ENCODE peak calls at places on chromosomes 1 and 21, in five cellular contexts. A, U, I, F and Q are unnamed samples.

GRCh38 chr1:192973988-192974387 is 85.2 kb downstream of the UCHL5 start:
- DNase-seq in A (no peak), U (no peak), F (no peak), I (no peak), Q (no peak)

GRCh38 chr1:76203132-76203531 is 128.6 kb downstream of the ST6GALNAC3 start:
- DNase-seq in F (no peak), U (no peak), A (no peak), I (no peak), Q (no peak)

GRCh38 chr1:54280652-54281051 is 80.7 kb downstream of the MRPL37 start:
- DNase-seq in I (no peak), U (no peak), A (no peak), F (no peak), Q (no peak)

GRCh38 chr1:23188434-23188884 is 19.8 kb upstream of the LUZP1 start:
- DNase-seq in I (no peak), U (no peak), F (peak; percentile 82), A (no peak), Q (no peak)

GRCh38 chr21:38639782-38640750 is 141.8 kb upstream of the ERG start:
- DNase-seq in F (no peak), A (no peak), U (no peak), I (no peak), Q (no peak)

GRCh38 chr1:41856361-41857285 is 62.1 kb downstream of the HIVEP3 start:
- DNase-seq in I (no peak), F (no peak), U (peak; percentile 20), A (no peak), Q (no peak)

GRCh38 chr1:57910782-57911181 is 486.9 kb upstream of the DAB1 start:
- DNase-seq in I (no peak), F (no peak), A (no peak), U (no peak), Q (no peak)

GRCh38 chr1:230205719-230206198 is 138.7 kb downstream of the GALNT2 start:
- DNase-seq in I (no peak), F (no peak), A (no peak), U (no peak), Q (no peak)

GRCh38 chr1:182281541-182281940 is 110.0 kb downstream of the GLUL start:
- DNase-seq in A (no peak), I (no peak), F (no peak), U (no peak), Q (no peak)

GRCh38 chr1:3031401-3032221 is 10.3 kb downstream of the ACTRT2 start:
- DNase-seq in F (no peak), U (no peak), A (no peak), I (no peak), Q (no peak)

GRCh38 chr1:31444725-31445448 is 31.9 kb downstream of the SERINC2 start:
- DNase-seq in A (no peak), F (peak; percentile 97), U (no peak), I (no peak), Q (no peak)

GRCh38 chr1:46547481-46548383 is 3.7 kb downstream of the KNCN start:
- DNase-seq in U (no peak), I (peak; percentile 23), F (peak; percentile 52), A (no peak), Q (peak; percentile 22)

GRCh38 chr1:20463502-20463901 is 22.5 kb downstream of the CAMK2N1 start:
- DNase-seq in F (no peak), A (no peak), U (no peak), I (no peak), Q (no peak)

GRCh38 chr1:95953668-95954067 is 719.7 kb downstream of the RWDD3 start:
- DNase-seq in I (no peak), F (no peak), U (no peak), A (no peak), Q (no peak)

GRCh38 chr1:29876441-29876840 is 640.1 kb downstream of the PTPRU start:
- DNase-seq in U (no peak), F (no peak), I (no peak), A (no peak), Q (no peak)

GRCh38 chr1:118978914-118979701 is 9.0 kb downstream of the TBX15 start:
- DNase-seq in I (no peak), F (no peak), U (no peak), A (no peak), Q (no peak)

GRCh38 chr1:116152577-116152943 is 41.4 kb downstream of the MAB21L3 start:
- DNase-seq in A (no peak), F (no peak), U (no peak), I (no peak), Q (no peak)

GRCh38 chr1:171180671-171181070 is 4.4 kb upstream of the FMO2 start:
- DNase-seq in F (no peak), U (no peak), A (no peak), I (no peak), Q (no peak)

GRCh38 chr1:20440785-20441200 is 45.2 kb downstream of the CAMK2N1 start:
- DNase-seq in A (peak; percentile 57), F (peak; percentile 58), U (no peak), I (peak; percentile 37), Q (peak; percentile 16)

GRCh38 chr1:193705473-193706074 is 519.2 kb upstream of the B3GALT2 start:
- DNase-seq in U (no peak), A (no peak), F (no peak), I (no peak), Q (no peak)

GRCh38 chr1:234862944-234863515 is 253.1 kb upstream of the IRF2BP2 start:
- DNase-seq in I (no peak), F (peak; percentile 65), A (peak; percentile 72), U (peak; percentile 46), Q (no peak)

GRCh38 chr1:234864116-234864515 is 254.1 kb upstream of the IRF2BP2 start:
- DNase-seq in I (no peak), F (no peak), U (no peak), A (no peak), Q (no peak)

GRCh38 chr1:234865171-234866006 is 255.4 kb upstream of the IRF2BP2 start:
- DNase-seq in I (no peak), F (no peak), U (no peak), A (no peak), Q (no peak)

GRCh38 chr1:234862360-234862943 is 252.5 kb upstream of the IRF2BP2 start:
- DNase-seq in U (no peak), I (no peak), F (peak; percentile 70), A (no peak), Q (no peak)

GRCh38 chr1:234863596-234863995 is 253.6 kb upstream of the IRF2BP2 start:
- DNase-seq in F (no peak), I (no peak), A (no peak), U (no peak), Q (no peak)
- H3K4me3 ChIP-seq in F (no peak overlapping the region), I (no peak overlapping the region), A (no peak overlapping the region), U (no peak overlapping the region), Q (no peak overlapping the region)

DNA sequence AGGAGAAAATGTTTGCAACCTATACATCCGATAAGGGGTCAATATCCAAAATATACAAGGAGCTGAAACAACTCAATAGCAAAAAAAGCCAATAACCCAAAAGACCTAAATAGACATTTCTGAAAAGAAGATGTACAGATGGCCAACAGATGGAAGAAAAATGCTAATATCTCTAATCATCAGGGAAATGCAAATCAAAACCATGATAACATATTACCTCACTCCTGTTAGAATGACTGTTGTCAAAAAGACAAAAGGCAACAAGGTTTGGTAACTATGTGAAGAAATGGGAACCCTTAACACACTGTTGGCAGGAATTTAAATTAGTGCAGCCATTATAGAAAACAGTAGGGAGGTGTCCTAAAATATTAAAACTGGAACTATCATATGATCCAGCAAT is 74.7 kb downstream of the LEPR start:
- DNase-seq in F (no peak), U (no peak), A (no peak), I (no peak), Q (no peak)
- H3K27me3 ChIP-seq in F (no peaks in the 10 kb centered on the region), U (no peaks in the 10 kb centered on the region), A (no peaks in the 10 kb centered on the region), I (no peaks in the 10 kb centered on the region), Q (no peaks in the 10 kb centered on the region)

DNA sequence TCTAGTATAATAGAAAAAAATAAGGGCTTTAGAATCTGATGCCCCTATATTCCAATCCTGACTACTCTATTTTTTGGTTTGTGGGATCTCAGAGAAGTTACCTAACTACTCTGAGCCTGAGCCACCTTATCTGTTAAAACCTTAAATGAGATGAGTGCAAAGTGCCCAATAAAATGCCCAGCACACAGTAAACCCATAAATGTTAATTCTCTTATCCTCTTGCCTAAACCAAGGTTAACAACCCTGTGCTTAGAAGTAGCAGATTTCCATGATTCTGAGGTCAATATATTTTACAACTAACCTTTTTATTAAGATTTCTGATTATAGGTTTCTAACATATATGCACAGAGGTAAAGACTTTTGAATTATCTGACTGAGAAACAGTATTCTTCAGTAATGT is 35.8 kb downstream of the DOCK7 start:
- DNase-seq in F (no peak), I (no peak), U (no peak), A (no peak), Q (no peak)
- H3K4me3 ChIP-seq in F (no peak overlapping the region), I (no peak overlapping the region), U (no peak overlapping the region), A (no peak overlapping the region), Q (no peak overlapping the region)

GRCh38 chr21:39685236-39685635 is 59.7 kb upstream of the IGSF5 start:
- DNase-seq in U (no peak), F (no peak), A (no peak), I (no peak), Q (no peak)

GRCh38 chr21:39681845-39682244 is 63.1 kb upstream of the IGSF5 start:
- DNase-seq in F (no peak), A (no peak), I (no peak), U (no peak), Q (no peak)

GRCh38 chr21:39685991-39686390 is 59.0 kb upstream of the IGSF5 start:
- DNase-seq in U (no peak), I (no peak), A (no peak), F (no peak), Q (no peak)

GRCh38 chr21:39680216-39680615 is 64.8 kb upstream of the IGSF5 start:
- DNase-seq in F (no peak), I (no peak), U (no peak), A (no peak), Q (no peak)

DNA sequence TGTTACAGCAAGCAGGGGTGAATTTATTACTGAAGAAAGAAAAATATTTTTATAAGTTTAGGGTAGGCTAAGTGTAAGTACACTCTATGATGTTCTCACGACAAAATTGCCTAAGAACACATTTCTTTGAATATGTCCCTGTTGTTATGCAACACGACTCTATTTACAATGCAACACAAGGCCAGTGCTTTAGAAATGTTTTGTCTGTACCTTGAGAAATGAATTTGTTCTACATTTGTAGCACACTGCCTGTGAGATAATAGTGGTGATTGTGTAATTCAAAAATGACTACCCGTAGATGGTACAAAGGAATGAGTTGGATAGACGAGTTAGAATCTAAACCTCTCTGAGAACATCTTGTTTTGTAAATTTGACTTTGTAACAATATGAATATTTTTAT is 63.7 kb upstream of the IGSF5 start:
- DNase-seq in F (no peak), U (no peak), A (no peak), I (no peak), Q (no peak)
- H3K27me3 ChIP-seq in F (no peaks in the 10 kb centered on the region), U (no peaks in the 10 kb centered on the region), A (no peaks in the 10 kb centered on the region), I (no peaks in the 10 kb centered on the region), Q (no peaks in the 10 kb centered on the region)

GRCh38 chr1:61426884-61427283 is 298.1 kb downstream of the TM2D1 start:
- DNase-seq in A (no peak), F (no peak), U (no peak), I (no peak), Q (no peak)
- H3K4me3 ChIP-seq in A (no peak overlapping the region), F (no peak overlapping the region), U (no peak overlapping the region), I (no peak overlapping the region), Q (no peak overlapping the region)

GRCh38 chr1:56481140-56481694 is 98.1 kb downstream of the PLPP3 start:
- DNase-seq in U (no peak), A (no peak), I (no peak), F (no peak), Q (no peak)
- H3K27me3 ChIP-seq in U (no peaks in the 10 kb centered on the region), A (no peaks in the 10 kb centered on the region), I (no peaks in the 10 kb centered on the region), F (no peaks in the 10 kb centered on the region), Q (no peaks in the 10 kb centered on the region)

GRCh38 chr21:42468511-42469131 is 27.4 kb downstream of the RSPH1 start:
- DNase-seq in A (no peak), U (no peak), I (no peak), F (no peak), Q (no peak)
- H3K4me3 ChIP-seq in A (no peak overlapping the region), U (no peak overlapping the region), I (no peak overlapping the region), F (no peak overlapping the region), Q (no peak overlapping the region)